ENCODE peak calls at places on chromosomes 7 and 10, in seven cellular contexts. N is IMR-90, F is PC-3, Y is endodermal cell, Q is AG04450, V is glutamatergic neuron, E is cardiac muscle cell. P is an unnamed sample.

GRCh38 chr7:27689045-27689877 is 26.6 kb upstream of the HIBADH start:
- DNase-seq in V (no peak), E (peak; percentile 5), F (peak; percentile 67), N (peak; percentile 31), Q (no peak), Y (peak; percentile 80), P (peak; percentile 69)

GRCh38 chr10:72550239-72550638 is 75.6 kb downstream of the MICU1 start:
- DNase-seq in Q (no peak), E (no peak), F (peak; percentile 54), N (no peak), Y (no peak), V (no peak), P (no peak)

GRCh38 chr7:18330563-18330962 is 165.0 kb upstream of the HDAC9 start:
- DNase-seq in Y (no peak), E (no peak), V (no peak), F (no peak), Q (no peak), N (no peak), P (no peak)

GRCh38 chr10:70771311-70772194 is 13.6 kb downstream of the TBATA start:
- DNase-seq in Q (no peak), F (no peak), V (no peak), Y (peak; percentile 35), E (no peak), N (no peak), P (no peak)

GRCh38 chr7:66528652-66529051 is 100.0 kb upstream of the KCTD7 start:
- DNase-seq in N (no peak), Y (no peak), F (no peak), V (no peak), Q (no peak), E (no peak), P (no peak)

GRCh38 chr10:24670964-24671670 is 52.6 kb downstream of the ARHGAP21 start:
- DNase-seq in F (no peak), E (no peak), Y (no peak), V (no peak), Q (no peak), N (no peak), P (no peak)

GRCh38 chr7:20076835-20077234 is 140.3 kb downstream of the MACC1 start:
- DNase-seq in N (no peak), E (no peak), V (no peak), Y (no peak), Q (no peak), F (no peak), P (no peak)

GRCh38 chr10:119395287-119396007 is 147.1 kb downstream of the RGS10 start:
- DNase-seq in V (no peak), E (no peak), Q (no peak), F (no peak), Y (peak; percentile 66), N (peak; percentile 33), P (no peak)

GRCh38 chr7:141210862-141211261 is 137.0 kb downstream of the TMEM178B start:
- DNase-seq in N (no peak), F (no peak), Q (no peak), E (no peak), Y (no peak), V (no peak), P (no peak)

GRCh38 chr10:69715899-69716606 is 85.7 kb upstream of the COL13A1 start:
- DNase-seq in Y (peak; percentile 70), N (no peak), Q (no peak), E (no peak), F (peak; percentile 44), V (no peak), P (no peak)

GRCh38 chr7:19754521-19755116 is 18.8 kb downstream of the TMEM196 start:
- DNase-seq in Y (no peak), E (peak; percentile 23), F (peak; percentile 88), N (peak; percentile 12), V (no peak), Q (no peak), P (peak; percentile 46)

GRCh38 chr10:121926669-121927360 is 1.0 kb downstream of the ATE1 start:
- DNase-seq in Y (no peak), F (peak; percentile 7), E (no peak), V (no peak), Q (no peak), N (no peak), P (no peak)

GRCh38 chr7:55903985-55904759 is 16.9 kb downstream of the ZNF713 start:
- DNase-seq in Q (no peak), Y (no peak), V (no peak), E (no peak), F (no peak), N (no peak), P (no peak)

GRCh38 chr10:63798599-63799498 is 277.6 kb downstream of the REEP3 start:
- DNase-seq in E (no peak), Q (peak; percentile 11), F (peak; percentile 76), V (no peak), Y (no peak), N (peak; percentile 78), P (peak; percentile 62)

GRCh38 chr7:67917118-67917755 is 920.6 kb downstream of the TYW1 start:
- DNase-seq in V (no peak), Q (no peak), Y (peak; percentile 84), N (no peak), E (no peak), F (no peak), P (no peak)

GRCh38 chr10:8581521-8582225 is 527.2 kb downstream of the GATA3 start:
- DNase-seq in E (no peak), N (no peak), F (peak; percentile 57), V (no peak), Y (no peak), Q (no peak), P (no peak)

GRCh38 chr10:131126321-131127121 is 185.0 kb downstream of the TCERG1L start:
- DNase-seq in Y (peak; percentile 64), F (no peak), E (no peak), V (no peak), Q (no peak), N (no peak), P (no peak)

GRCh38 chr7:127838816-127839415 is 186.9 kb downstream of the SND1 start:
- DNase-seq in N (peak; percentile 33), Q (no peak), Y (no peak), V (no peak), E (no peak), F (no peak), P (no peak)

GRCh38 chr10:14380746-14381145 is 50.0 kb upstream of the FRMD4A start:
- DNase-seq in V (no peak), Y (no peak), N (no peak), Q (no peak), E (no peak), F (no peak), P (peak; percentile 62)

GRCh38 chr10:127999801-128000200 is 92.9 kb downstream of the PTPRE start:
- DNase-seq in Y (no peak), Q (no peak), V (no peak), N (no peak), E (no peak), F (no peak), P (no peak)

GRCh38 chr10:13053794-13054462 is 46.0 kb upstream of the OPTN start:
- DNase-seq in N (no peak), F (peak; percentile 13), V (no peak), Q (no peak), E (no peak), Y (peak; percentile 77), P (no peak)

GRCh38 chr10:60937022-60937421 is 7.0 kb downstream of the RHOBTB1 start:
- DNase-seq in F (no peak), Q (no peak), Y (no peak), E (no peak), V (no peak), N (no peak), P (no peak)

GRCh38 chr10:98446121-98446655 is 547 bp downstream of the HPS1 start:
- DNase-seq in N (peak; percentile 21), V (peak; percentile 49), F (no peak), E (peak; percentile 46), Q (no peak), Y (peak; percentile 80), P (no peak)

GRCh38 chr10:70481831-70482530 is 3.4 kb downstream of the PALD1 start:
- DNase-seq in F (no peak), E (peak; percentile 41), Q (no peak), V (no peak), N (no peak), Y (no peak), P (no peak)

GRCh38 chr7:936131-937054 is 18.1 kb downstream of the ADAP1 start:
- DNase-seq in Y (no peak), Q (no peak), F (peak; percentile 31), V (no peak), N (peak; percentile 28), E (no peak), P (peak; percentile 81)

GRCh38 chr7:157384301-157384700 is 47.5 kb downstream of the DNAJB6 start:
- DNase-seq in Q (no peak), F (peak; percentile 74), N (peak; percentile 28), E (no peak), Y (no peak), V (no peak), P (no peak)

GRCh38 chr7:29923231-29923630 is 66.4 kb downstream of the SCRN1 start:
- DNase-seq in Y (no peak), V (no peak), N (no peak), Q (no peak), E (no peak), F (no peak), P (no peak)

GRCh38 chr7:108643136-108643535 is 73.5 kb downstream of the DNAJB9 start:
- DNase-seq in Y (no peak), Q (no peak), N (no peak), E (no peak), V (no peak), F (no peak), P (no peak)
- TF ChIP-seq CTCF in Y (no peak), Q (no peak), N (no peak), E (no peak), V (no peak), F (no peak), P (no peak)

GRCh38 chr10:115355162-115355760 is 262.1 kb downstream of the ATRNL1 start:
- DNase-seq in E (peak; percentile 81), N (peak; percentile 63), F (peak; percentile 62), Y (peak; percentile 76), Q (peak; percentile 30), V (peak; percentile 26), P (peak; percentile 55)
- TF ChIP-seq CTCF in E (peak; percentile 73), N (peak; percentile 79), F (peak; percentile 75), Y (peak; percentile 96), Q (peak; percentile 76), V (peak; percentile 64), P (peak; percentile 51)

DNA sequence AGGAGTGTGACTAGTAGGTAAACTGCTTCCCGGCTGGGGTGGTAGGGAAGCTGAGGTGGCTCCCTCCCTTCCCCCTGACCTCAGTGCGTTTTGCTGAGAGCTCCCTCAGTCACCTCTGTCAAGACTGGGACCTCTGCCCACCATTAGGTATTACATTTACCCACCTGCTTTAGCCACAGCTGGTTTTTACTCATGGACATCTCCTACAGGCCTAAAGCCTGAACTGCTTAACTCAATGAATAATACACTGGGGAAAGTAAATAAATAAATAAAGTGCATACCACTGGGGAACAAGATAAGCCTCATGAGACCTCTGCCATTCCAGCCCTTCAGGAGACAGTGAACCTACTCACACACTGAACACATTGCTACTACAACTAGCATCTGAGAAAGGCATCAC is 38.9 kb upstream of the CDK13 start:
- DNase-seq in Y (no peak), F (no peak), N (peak; percentile 9), Q (no peak), V (no peak), E (no peak), P (no peak)
- TF ChIP-seq CTCF in Y (peak; percentile 27), F (no peak), N (no peak), Q (peak; percentile 18), V (no peak), E (no peak), P (no peak)

DNA sequence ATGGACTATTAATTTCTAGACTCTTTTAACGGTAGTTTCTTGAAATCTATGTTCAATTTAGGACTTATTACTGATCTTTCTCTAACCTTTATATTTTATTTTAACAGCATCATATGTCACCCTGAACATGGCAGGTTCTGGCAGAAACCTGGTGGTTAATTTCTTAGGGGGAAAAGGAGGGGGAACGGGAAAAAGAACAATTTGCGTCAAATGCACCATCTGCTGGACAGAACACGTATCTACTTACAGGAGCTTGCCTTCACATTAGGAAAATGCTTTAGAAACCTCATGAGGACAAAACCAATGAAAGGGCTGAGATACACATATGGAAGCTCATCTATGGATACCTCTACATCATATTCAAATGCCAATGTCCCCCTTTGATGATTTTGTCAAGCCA is 171.3 kb downstream of the GRM3 start:
- DNase-seq in E (peak; percentile 25), V (no peak), Y (peak; percentile 59), N (no peak), Q (no peak), F (peak; percentile 38), P (peak; percentile 1)
- TF ChIP-seq CTCF in E (peak; percentile 31), V (peak; percentile 52), Y (peak; percentile 84), N (peak; percentile 25), Q (peak; percentile 28), F (peak; percentile 67), P (no peak)

P was measured in Calu3.